ENCODE peak calls at places on chromosomes 3 and 15, in eight cellular contexts. S is sigmoid colon; V is K562; U is SK-N-SH; C is neural progenitor cell; G is OCI-LY7; N is CD8-positive, alpha-beta T cell; J is transverse colon. H is an unnamed sample. For H3K4me1, the result is how much of the 10 kb centered on the place peaks cover.

GRCh38 chr3:181329024-181329423 is 339.5 kb upstream of the DNAJC19 start:
- DNase-seq in C (no peak), J (no peak), S (no peak), V (no peak), U (no peak), G (no peak), N (no peak), H (no peak)

GRCh38 chr3:100335137-100335833 is 728 bp downstream of the NIT2 start:
- DNase-seq in V (peak), G (peak), N (no peak), U (peak), J (peak), S (no peak), C (peak), H (no peak)

GRCh38 chr15:97955040-97955439 is 5.5 kb upstream of the ARRDC4 start:
- DNase-seq in C (no peak), J (peak), S (no peak), V (no peak), N (no peak), U (no peak), G (no peak), H (no peak)

GRCh38 chr15:66830358-66830757 is 128.3 kb downstream of the SMAD6 start:
- DNase-seq in J (no peak), V (no peak), N (no peak), U (no peak), S (no peak), C (no peak), G (no peak), H (peak)

GRCh38 chr3:47542614-47543173 is 29.2 kb upstream of the ELP6 start:
- DNase-seq in U (no peak), J (peak), N (no peak), V (peak), G (no peak), C (no peak), S (peak), H (no peak)

GRCh38 chr3:190826018-190826417 is 36.5 kb downstream of the GMNC start:
- DNase-seq in J (no peak), G (no peak), N (no peak), C (peak), S (no peak), V (no peak), U (no peak), H (no peak)

GRCh38 chr3:130626021-130626420 is 109.0 kb downstream of the COL6A6 start:
- DNase-seq in U (no peak), J (no peak), C (no peak), V (no peak), S (no peak), N (no peak), G (no peak), H (no peak)

GRCh38 chr15:88615303-88616107 is 5.6 kb upstream of the AEN start:
- DNase-seq in C (peak), V (no peak), J (peak), S (no peak), G (no peak), N (no peak), U (no peak), H (no peak)

GRCh38 chr15:26455828-26456227 is 317.0 kb downstream of the GABRB3 start:
- DNase-seq in G (no peak), C (no peak), J (no peak), V (no peak), U (no peak), N (no peak), S (no peak), H (no peak)

GRCh38 chr3:3778641-3779270 is 20.5 kb upstream of the LRRN1 start:
- DNase-seq in N (no peak), U (no peak), G (no peak), J (no peak), V (no peak), C (no peak), S (no peak), H (no peak)

GRCh38 chr3:129936757-129937156 is 37.8 kb upstream of the TRH start:
- DNase-seq in V (peak), S (peak), J (peak), U (no peak), C (peak), N (no peak), G (no peak), H (peak)

GRCh38 chr15:45417303-45417950 is 39.1 kb upstream of the GATM start:
- DNase-seq in G (no peak), J (no peak), V (peak), S (no peak), U (no peak), N (no peak), C (no peak), H (no peak)

GRCh38 chr15:66907826-66908502 is 157.4 kb upstream of the SMAD3 start:
- DNase-seq in J (peak), G (peak), U (no peak), C (no peak), N (no peak), V (no peak), S (peak), H (peak)

GRCh38 chr3:172314616-172315015 is 133.6 kb downstream of the GHSR start:
- DNase-seq in N (no peak), G (no peak), V (no peak), J (no peak), U (no peak), C (no peak), S (no peak), H (no peak)

GRCh38 chr3:172317481-172317880 is 130.8 kb downstream of the GHSR start:
- DNase-seq in J (no peak), C (no peak), N (no peak), U (no peak), V (no peak), S (no peak), G (no peak), H (no peak)

GRCh38 chr3:172315401-172316091 is 132.7 kb downstream of the GHSR start:
- DNase-seq in S (peak), N (no peak), U (no peak), V (peak), J (peak), G (no peak), C (no peak), H (no peak)

GRCh38 chr3:172317984-172318383 is 130.3 kb downstream of the GHSR start:
- DNase-seq in C (no peak), N (no peak), U (peak), S (peak), V (no peak), J (peak), G (no peak), H (peak)

DNA sequence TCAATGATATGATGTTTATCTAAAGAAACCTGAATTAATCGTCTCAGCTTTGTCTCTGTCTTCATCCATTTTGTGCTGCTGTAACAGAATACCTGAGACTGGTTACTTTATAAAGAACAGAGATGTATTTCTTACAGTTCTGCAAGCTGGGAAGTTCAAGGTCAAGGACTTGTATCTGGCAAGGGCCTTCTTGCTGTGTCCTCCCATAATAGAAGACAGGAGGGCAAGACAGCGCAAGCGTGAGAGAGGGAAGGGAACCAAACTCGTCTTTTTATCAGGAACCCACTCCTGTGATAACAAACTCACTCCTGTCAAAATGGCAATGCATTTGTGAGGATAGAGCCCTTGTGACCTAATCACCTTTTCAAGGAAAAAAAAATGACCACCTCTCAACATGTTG is 131.5 kb downstream of the GHSR start:
- DNase-seq in N (no peak), U (no peak), J (no peak), S (no peak), G (no peak), V (no peak), C (no peak), H (no peak)
- H3K4me1 ChIP-seq in N (under half), U (under half), J (under half), S (half or more), G (under half), V (under half), C (under half), H (half or more)

GRCh38 chr3:173253471-173253870 is 112.4 kb upstream of the SPATA16 start:
- DNase-seq in G (no peak), U (no peak), S (no peak), C (no peak), J (no peak), V (no peak), N (no peak), H (no peak)

DNA sequence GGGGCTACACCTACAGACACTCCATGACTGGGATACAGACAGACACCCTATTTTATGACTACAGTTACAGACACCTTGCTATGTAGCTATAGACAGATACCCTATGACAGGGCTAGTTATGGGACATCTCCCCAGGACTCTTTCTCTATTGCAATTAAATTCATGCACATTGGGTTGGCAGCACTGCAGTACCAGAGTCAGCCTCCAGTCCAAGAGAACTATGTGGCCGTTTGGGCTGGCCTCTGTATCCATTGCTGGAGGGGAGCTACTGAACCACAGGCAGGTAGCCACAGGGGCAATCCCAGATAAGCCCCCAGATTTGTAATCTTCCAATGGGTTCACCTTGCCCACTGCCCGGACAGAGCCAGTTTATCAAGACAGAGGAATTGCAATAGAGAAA is 108.4 kb upstream of the SPATA16 start:
- DNase-seq in V (no peak), U (no peak), G (no peak), S (no peak), N (no peak), J (no peak), C (no peak), H (no peak)
- H3K27ac ChIP-seq in V (no peak), U (no peak), G (no peak), S (no peak), N (no peak), J (no peak), C (no peak), H (no peak)

GRCh38 chr15:84633311-84634227 is 20.5 kb downstream of the WDR73 start:
- DNase-seq in C (peak), U (peak), G (peak), S (peak), V (peak), J (peak), N (peak), H (peak)

GRCh38 chr15:84643838-84644237 is 10.2 kb downstream of the WDR73 start:
- DNase-seq in C (no peak), S (peak), U (no peak), N (no peak), J (no peak), V (no peak), G (no peak), H (no peak)

GRCh38 chr15:84634228-84634837 is 19.8 kb downstream of the WDR73 start:
- DNase-seq in G (no peak), U (no peak), V (no peak), J (no peak), C (no peak), N (no peak), S (no peak), H (no peak)

DNA sequence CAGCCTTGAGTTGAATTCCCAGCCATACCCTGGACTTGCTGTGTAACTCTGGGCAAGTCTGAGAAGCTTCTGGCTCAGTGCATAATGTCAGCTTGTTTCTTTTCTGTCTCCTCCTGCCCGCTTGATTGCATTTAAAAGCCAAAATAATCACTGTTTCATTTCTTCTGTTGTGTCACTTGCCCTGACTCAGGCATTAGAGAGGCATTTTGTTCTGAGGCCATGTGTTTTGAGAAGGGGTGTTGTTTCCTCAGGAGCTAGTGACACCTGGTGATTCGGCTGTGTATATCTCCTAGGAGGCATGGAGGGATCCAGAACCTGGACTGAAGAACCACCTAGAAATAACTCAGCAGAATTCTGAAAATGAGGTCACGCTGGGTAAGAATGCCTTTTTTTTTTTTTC is 16.0 kb downstream of the WDR73 start:
- DNase-seq in V (peak), U (no peak), S (no peak), N (no peak), G (peak), C (no peak), J (no peak), H (no peak)
- TF ChIP-seq CTCF in V (peak), U (no peak), S (no peak), N (no peak), G (peak), C (no peak), J (no peak), H (peak)

DNA sequence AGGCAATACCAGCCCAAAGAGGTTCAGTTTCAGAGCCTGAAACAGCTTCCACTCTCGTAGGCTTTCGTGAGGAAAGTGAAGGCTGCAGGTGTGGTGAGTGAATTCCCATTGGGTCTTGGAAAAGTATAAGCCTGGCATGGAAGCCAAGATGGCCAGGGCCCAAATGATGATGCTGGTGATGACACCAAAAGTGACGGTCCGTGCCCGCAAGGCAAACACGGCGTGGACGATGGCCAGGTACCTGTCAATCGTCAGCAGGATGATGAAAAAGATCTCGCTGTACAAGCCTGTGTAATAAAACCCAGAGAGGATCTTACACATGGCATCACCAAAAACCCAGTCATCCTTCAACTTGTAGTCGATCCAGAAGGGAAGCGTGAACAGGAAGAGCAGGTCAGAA is 4.4 kb downstream of the CCR1 start:
- DNase-seq in V (no peak), N (no peak), J (no peak), G (no peak), S (no peak), U (no peak), C (no peak), H (no peak)
- H3K4me1 ChIP-seq in V (under half), N (under half), J (under half), G (under half), S (under half), U (under half), C (under half), H (under half)

DNA sequence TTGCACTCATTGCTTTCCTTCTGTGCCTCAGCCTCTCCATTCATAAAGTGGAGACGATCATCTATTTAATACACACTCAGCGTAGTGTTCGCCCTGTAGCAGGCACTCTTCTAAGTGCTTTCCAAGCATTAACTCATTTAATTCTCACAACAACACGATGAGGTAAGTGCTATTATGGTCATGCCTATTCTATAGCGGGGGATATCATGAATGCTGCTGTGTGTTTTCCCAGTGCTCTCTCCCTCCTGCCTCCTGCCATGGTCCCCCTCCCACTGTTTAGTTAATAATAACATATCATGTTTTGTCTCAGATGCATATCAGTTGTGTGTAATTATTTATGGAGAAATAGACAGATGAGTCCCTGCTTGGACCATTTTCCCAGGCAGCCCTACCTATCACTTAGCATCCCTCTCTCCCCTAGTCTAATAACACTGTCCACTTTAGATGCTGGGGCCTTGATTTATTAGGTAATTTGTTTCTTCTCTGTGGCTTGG is 122.8 kb upstream of the TLE3 start:
- DNase-seq in N (no peak), S (no peak), U (no peak), C (no peak), V (no peak), J (no peak), G (no peak), H (no peak)
- H3K27ac ChIP-seq in N (no peak), S (no peak), U (no peak), C (no peak), V (no peak), J (no peak), G (no peak), H (no peak)

GRCh38 chr3:134526319-134526718 is 40.5 kb downstream of the CEP63 start:
- DNase-seq in C (no peak), G (no peak), V (no peak), N (no peak), S (no peak), U (no peak), J (no peak), H (no peak)

GRCh38 chr3:134527538-134528186 is 41.8 kb downstream of the CEP63 start:
- DNase-seq in N (no peak), J (no peak), S (no peak), G (no peak), U (no peak), C (no peak), V (no peak), H (no peak)

GRCh38 chr3:134522541-134522940 is 36.7 kb downstream of the CEP63 start:
- DNase-seq in N (no peak), G (no peak), V (no peak), J (no peak), S (no peak), C (no peak), U (no peak), H (no peak)

GRCh38 chr3:134525293-134525692 is 39.4 kb downstream of the CEP63 start:
- DNase-seq in U (no peak), C (no peak), J (no peak), S (no peak), G (no peak), N (no peak), V (no peak), H (no peak)

GRCh38 chr3:134527037-134527436 is 41.2 kb downstream of the CEP63 start:
- DNase-seq in N (no peak), U (peak), G (no peak), S (no peak), J (no peak), C (peak), V (peak), H (peak)
- TF ChIP-seq CTCF in N (no peak), U (peak), G (peak), S (no peak), J (no peak), C (peak), V (peak), H (peak)

GRCh38 chr3:31404871-31405270 is 127.9 kb upstream of the STT3B start:
- DNase-seq in V (no peak), N (no peak), G (no peak), J (no peak), U (no peak), S (no peak), C (no peak), H (no peak)
- H3K4me1 ChIP-seq in V (under half), N (under half), G (under half), J (under half), U (under half), S (under half), C (under half), H (under half)